ENCODE peak calls at places on chromosomes 1 and 21, in seven cellular contexts. X is HCT116, Q is WTC11, Y is H1, B is K562, O is HepG2, U is GM12878. L is an unnamed sample.

GRCh38 chr1:3274972-3275371 is 179.5 kb upstream of the ARHGEF16 start:
- DNase-seq in X (no peak), Q (no peak), O (no peak), B (no peak), Y (no peak), U (no peak), L (no peak)

GRCh38 chr1:60875139-60875538 is 207.2 kb upstream of the NFIA start:
- DNase-seq in B (no peak), U (no peak), X (no peak), Y (no peak), O (no peak), Q (no peak), L (no peak)

GRCh38 chr1:174008979-174009378 is 13.2 kb downstream of the RC3H1 start:
- DNase-seq in B (no peak), O (no peak), Y (no peak), Q (no peak), U (no peak), X (no peak), L (no peak)

GRCh38 chr1:20753589-20753988 is 21.1 kb upstream of the SH2D5 start:
- DNase-seq in O (no peak), Y (no peak), B (no peak), Q (no peak), U (no peak), X (no peak), L (no peak)

GRCh38 chr1:208252126-208252853 is 8.1 kb upstream of the PLXNA2 start:
- DNase-seq in B (peak; percentile 59), U (no peak), Q (peak; percentile 31), O (peak; percentile 52), X (no peak), Y (no peak), L (peak; percentile 68)

GRCh38 chr1:99634971-99635624 is 10.8 kb upstream of the PALMD start:
- DNase-seq in U (no peak), Q (no peak), O (peak; percentile 81), X (no peak), B (no peak), Y (no peak), L (no peak)

GRCh38 chr1:53148123-53148522 is 5.7 kb upstream of the SLC1A7 start:
- DNase-seq in O (no peak), B (no peak), Y (no peak), X (no peak), U (no peak), Q (no peak), L (no peak)

GRCh38 chr1:230798187-230798484 is 50.9 kb downstream of the CAPN9 start:
- DNase-seq in Q (no peak), B (no peak), U (no peak), X (no peak), Y (no peak), O (no peak), L (no peak)

GRCh38 chr1:150477320-150477719 is 9.9 kb upstream of the TARS2 start:
- DNase-seq in Y (no peak), B (no peak), Q (no peak), X (no peak), U (no peak), O (no peak), L (no peak)

GRCh38 chr1:61141288-61142044 is 59.1 kb downstream of the NFIA start:
- DNase-seq in Q (no peak), B (no peak), X (no peak), O (peak; percentile 27), Y (no peak), U (no peak), L (no peak)

GRCh38 chr1:17591814-17592430 is 52.4 kb downstream of the ARHGEF10L start:
- DNase-seq in B (no peak), U (no peak), O (peak; percentile 94), Y (no peak), X (no peak), Q (no peak), L (no peak)

GRCh38 chr21:44579833-44580144 is 615 bp downstream of the KRTAP10-5 start:
- DNase-seq in Y (no peak), O (no peak), X (no peak), U (no peak), B (no peak), Q (no peak), L (no peak)

GRCh38 chr1:162663086-162663485 is 30.8 kb downstream of the DDR2 start:
- DNase-seq in O (no peak), U (no peak), Q (no peak), X (no peak), Y (no peak), B (no peak), L (no peak)

GRCh38 chr21:37682908-37683307 is 233.3 kb downstream of the KCNJ6 start:
- DNase-seq in O (no peak), X (no peak), Q (no peak), Y (no peak), U (no peak), B (no peak), L (no peak)

GRCh38 chr1:215992620-215993019 is 425.5 kb downstream of the KCTD3 start:
- DNase-seq in X (no peak), B (no peak), O (peak; percentile 1), U (no peak), Q (no peak), Y (no peak), L (peak; percentile 33)

GRCh38 chr1:165632491-165632890 is 1.5 kb downstream of the MGST3 start:
- DNase-seq in Y (no peak), B (no peak), U (no peak), O (no peak), X (no peak), Q (no peak), L (no peak)

GRCh38 chr21:38955495-38955894 is 149.8 kb downstream of the ETS2 start:
- DNase-seq in U (no peak), O (no peak), Q (no peak), B (no peak), X (no peak), Y (no peak), L (no peak)

GRCh38 chr1:213393860-213394259 is 342.8 kb downstream of the RPS6KC1 start:
- DNase-seq in Q (no peak), O (peak; percentile 78), B (no peak), X (no peak), Y (no peak), U (no peak), L (no peak)

GRCh38 chr1:205709640-205710039 is 29.3 kb upstream of the SLC45A3 start:
- DNase-seq in O (peak; percentile 48), Q (no peak), B (no peak), U (no peak), Y (no peak), X (no peak), L (no peak)

GRCh38 chr1:205610036-205610435 is 21.8 kb downstream of the ELK4 start:
- DNase-seq in Y (no peak), O (no peak), Q (no peak), X (no peak), B (no peak), U (no peak), L (no peak)

GRCh38 chr1:39639333-39640130 is at the start of gene HEYL:
- DNase-seq in X (peak; percentile 65), Y (peak; percentile 44), B (peak; percentile 97), Q (peak; percentile 86), U (no peak), O (peak; percentile 40), L (peak; percentile 84)

GRCh38 chr1:223504741-223505140 is 111.5 kb downstream of the CCDC185 start:
- DNase-seq in O (no peak), X (no peak), U (no peak), Q (no peak), B (no peak), Y (no peak), L (no peak)

GRCh38 chr1:14970115-14970798 is 183.3 kb upstream of the TMEM51 start:
- DNase-seq in B (peak; percentile 93), O (peak; percentile 72), X (peak; percentile 76), U (no peak), Q (peak; percentile 43), Y (no peak), L (peak; percentile 70)

GRCh38 chr1:21217812-21218596 is 41.3 kb upstream of the EIF4G3 start:
- DNase-seq in O (peak; percentile 16), X (no peak), B (peak; percentile 70), U (no peak), Q (peak; percentile 93), Y (no peak), L (peak; percentile 77)

GRCh38 chr1:151619489-151620093 is 7.7 kb downstream of the SNX27 start:
- DNase-seq in O (peak; percentile 72), Q (no peak), U (no peak), B (no peak), Y (no peak), X (no peak), L (no peak)

GRCh38 chr21:33850985-33851384 is 64.6 kb downstream of the ATP5PO start:
- DNase-seq in B (no peak), X (no peak), O (no peak), Y (no peak), Q (no peak), U (no peak), L (no peak)

GRCh38 chr21:33847586-33848251 is 67.9 kb downstream of the ATP5PO start:
- DNase-seq in O (no peak), X (no peak), Q (no peak), U (no peak), Y (no peak), B (no peak), L (no peak)

GRCh38 chr21:33850401-33850800 is 65.2 kb downstream of the ATP5PO start:
- DNase-seq in O (no peak), X (no peak), Q (no peak), B (no peak), Y (no peak), U (no peak), L (no peak)

GRCh38 chr21:33848252-33848953 is 67.2 kb downstream of the ATP5PO start:
- DNase-seq in O (no peak), X (no peak), U (no peak), Y (no peak), B (no peak), Q (no peak), L (no peak)

DNA sequence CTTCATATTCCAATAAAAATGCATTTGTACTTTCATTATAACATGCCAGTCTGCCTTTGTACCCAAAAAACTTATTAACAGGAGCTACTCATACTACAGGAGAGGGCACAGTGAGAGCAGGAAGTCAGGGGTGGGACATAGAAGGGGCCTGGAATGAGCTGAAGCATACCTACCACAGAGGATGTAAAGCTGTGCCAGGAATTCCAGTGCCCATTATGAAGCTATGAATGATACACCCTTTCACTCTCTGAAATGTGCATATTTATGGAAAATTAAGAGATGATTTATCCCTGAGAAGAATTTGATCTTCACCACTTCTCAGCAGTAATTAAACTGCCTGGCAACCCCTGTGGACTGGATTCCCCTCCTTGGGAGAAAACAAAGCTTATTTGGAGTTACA is 65.8 kb downstream of the ATP5PO start:
- DNase-seq in Y (no peak), X (no peak), B (no peak), Q (no peak), O (no peak), U (no peak), L (no peak)
- TF ChIP-seq SP1 in Y (no peak), X (no peak), B (no peak), Q (no peak), O (no peak), U (no peak), L (no peak)

GRCh38 chr1:234601217-234602017 is 8.6 kb downstream of the IRF2BP2 start:
- DNase-seq in U (no peak), O (peak; percentile 64), Q (no peak), B (peak; percentile 56), X (no peak), Y (no peak), L (no peak)
- TF ChIP-seq SP1 in U (no peak), O (no peak), Q (no peak), B (no peak), X (no peak), Y (no peak), L (no peak)

GRCh38 chr1:178651742-178652141 is 73.3 kb upstream of the RALGPS2 start:
- DNase-seq in B (no peak), Q (no peak), U (no peak), O (no peak), Y (no peak), X (no peak), L (no peak)
- TF ChIP-seq SP1 in B (no peak), Q (no peak), U (no peak), O (no peak), Y (no peak), X (no peak), L (no peak)

GRCh38 chr1:116661633-116662032 is 5.9 kb downstream of the IGSF3 start:
- DNase-seq in Y (no peak), B (peak; percentile 31), Q (no peak), X (no peak), O (no peak), U (no peak), L (no peak)
- TF ChIP-seq SP1 in Y (no peak), B (no peak), Q (no peak), X (no peak), O (no peak), U (no peak), L (no peak)